ENCODE peak calls at places on chromosomes 5 and 9, in five cellular contexts. S, U, E, V and A are unnamed samples.

GRCh38 chr5:132714456-132715307 is 22.7 kb downstream of the KIF3A start:
- DNase-seq in S (no peak), U (no peak), E (peak), V (no peak), A (no peak)

GRCh38 chr5:97931829-97932228 is 748.8 kb upstream of the RIOK2 start:
- DNase-seq in S (no peak), U (no peak), E (no peak), V (no peak), A (no peak)

GRCh38 chr9:89256225-89256624 is 54.8 kb upstream of the CKS2 start:
- DNase-seq in S (no peak), U (no peak), E (no peak), V (no peak), A (no peak)

GRCh38 chr9:98430535-98430934 is 175.1 kb upstream of the TBC1D2 start:
- DNase-seq in S (no peak), U (no peak), E (peak), V (no peak), A (no peak)

GRCh38 chr9:5667391-5667790 is 38.5 kb downstream of the RIC1 start:
- DNase-seq in S (no peak), U (no peak), E (no peak), V (no peak), A (no peak)

GRCh38 chr9:34374905-34375552 is 1.7 kb downstream of the MYORG start:
- DNase-seq in S (no peak), U (no peak), E (no peak), V (no peak), A (no peak)

GRCh38 chr5:92401492-92401891 is 1018.4 kb upstream of the ARRDC3 start:
- DNase-seq in S (no peak), U (no peak), E (peak), V (no peak), A (no peak)

GRCh38 chr5:106019271-106019670 is 1651.5 kb downstream of the EFNA5 start:
- DNase-seq in S (no peak), U (no peak), E (peak), V (no peak), A (no peak)

GRCh38 chr5:1204693-1205242 is 3.4 kb downstream of the SLC6A19 start:
- DNase-seq in S (peak), U (no peak), E (peak), V (no peak), A (no peak)

GRCh38 chr5:107805166-107805565 is 134.4 kb upstream of the EFNA5 start:
- DNase-seq in S (no peak), U (no peak), E (no peak), V (no peak), A (no peak)

GRCh38 chr5:141084487-141084989 is 9.9 kb upstream of the PCDHB2 start:
- DNase-seq in S (peak), U (peak), E (peak), V (peak), A (peak)

GRCh38 chr9:124477211-124478013 is 27.2 kb downstream of the ADGRD2 start:
- DNase-seq in S (no peak), U (peak), E (no peak), V (no peak), A (no peak)

GRCh38 chr5:1184481-1184880 is 16.9 kb upstream of the SLC6A19 start:
- DNase-seq in S (no peak), U (no peak), E (no peak), V (no peak), A (no peak)